ENCODE peak calls at places on chromosomes 4 and X, in five cellular contexts. T is GM20000, G is PC-3, P is esophagus muscularis mucosa, H is left ventricle myocardium inferior. Z is an unnamed sample.

GRCh38 chr4:170089274-170089742 is 448 bp downstream of the AADAT start:
- DNase-seq in H (no peak), P (no peak), G (peak; percentile 27), T (no peak), Z (no peak)

GRCh38 chr4:8910822-8911310 is 39.2 kb upstream of the HMX1 start:
- DNase-seq in G (no peak), H (no peak), P (peak; percentile 62), T (no peak), Z (peak; percentile 5)

GRCh38 chrX:21382715-21383114 is 8.5 kb downstream of the CNKSR2 start:
- DNase-seq in G (peak; percentile 37), T (no peak), H (no peak), P (no peak), Z (no peak)

GRCh38 chr4:155906554-155907247 is 3.2 kb downstream of the TDO2 start:
- DNase-seq in T (no peak), H (no peak), P (no peak), G (peak; percentile 92), Z (no peak)

GRCh38 chr4:21535901-21536300 is 412.7 kb downstream of the KCNIP4 start:
- DNase-seq in G (no peak), H (no peak), P (no peak), T (no peak), Z (no peak)

GRCh38 chr4:140857111-140857510 is 100.9 kb upstream of the TBC1D9 start:
- DNase-seq in T (no peak), H (no peak), G (no peak), P (no peak), Z (no peak)

GRCh38 chrX:130106071-130106470 is 4.2 kb downstream of the ELF4 start:
- DNase-seq in H (peak; percentile 25), T (no peak), P (no peak), G (no peak), Z (no peak)

GRCh38 chr4:60344908-60345307 is 855.2 kb upstream of the ADGRL3 start:
- DNase-seq in T (no peak), G (peak; percentile 39), P (no peak), H (no peak), Z (no peak)

GRCh38 chr4:87078987-87079469 is 141.4 kb downstream of the KLHL8 start:
- DNase-seq in T (no peak), G (no peak), H (peak; percentile 38), P (no peak), Z (no peak)

GRCh38 chr4:125049711-125050110 is 265.0 kb upstream of the FAT4 start:
- DNase-seq in P (no peak), T (no peak), G (no peak), H (no peak), Z (no peak)

GRCh38 chr4:7763788-7764187 is 175.9 kb downstream of the AFAP1 start:
- DNase-seq in H (no peak), P (no peak), G (no peak), T (no peak), Z (no peak)

GRCh38 chr4:54800831-54801530 is 143.2 kb downstream of the KIT start:
- DNase-seq in H (no peak), T (no peak), P (no peak), G (no peak), Z (no peak)

GRCh38 chrX:40546870-40547269 is 33.9 kb upstream of the ATP6AP2 start:
- DNase-seq in T (no peak), G (no peak), P (no peak), H (no peak), Z (no peak)

GRCh38 chrX:40558590-40558989 is 22.2 kb upstream of the ATP6AP2 start:
- DNase-seq in T (no peak), P (no peak), G (no peak), H (no peak), Z (no peak)

GRCh38 chrX:40550069-40550468 is 30.7 kb upstream of the ATP6AP2 start:
- DNase-seq in P (no peak), H (no peak), G (no peak), T (no peak), Z (no peak)

GRCh38 chrX:40552768-40553167 is 28.0 kb upstream of the ATP6AP2 start:
- DNase-seq in G (peak; percentile 34), H (no peak), P (no peak), T (no peak), Z (no peak)
- TF ChIP-seq CTCF in G (peak; percentile 55), H (peak; percentile 13), P (no peak), T (no peak), Z (no peak)

GRCh38 chrX:6644411-6644810 is 109.5 kb upstream of the VCX3A start:
- DNase-seq in P (no peak), H (no peak), T (no peak), G (peak; percentile 1), Z (no peak)
- TF ChIP-seq CTCF in P (no peak), H (no peak), T (no peak), G (peak; percentile 27), Z (peak; percentile 34)

GRCh38 chr4:89954906-89955305 is 60.3 kb downstream of the MMRN1 start:
- DNase-seq in P (no peak), T (no peak), G (no peak), H (no peak), Z (no peak)

GRCh38 chr4:89952458-89952857 is 57.8 kb downstream of the MMRN1 start:
- DNase-seq in P (no peak), G (no peak), H (no peak), T (no peak), Z (no peak)

DNA sequence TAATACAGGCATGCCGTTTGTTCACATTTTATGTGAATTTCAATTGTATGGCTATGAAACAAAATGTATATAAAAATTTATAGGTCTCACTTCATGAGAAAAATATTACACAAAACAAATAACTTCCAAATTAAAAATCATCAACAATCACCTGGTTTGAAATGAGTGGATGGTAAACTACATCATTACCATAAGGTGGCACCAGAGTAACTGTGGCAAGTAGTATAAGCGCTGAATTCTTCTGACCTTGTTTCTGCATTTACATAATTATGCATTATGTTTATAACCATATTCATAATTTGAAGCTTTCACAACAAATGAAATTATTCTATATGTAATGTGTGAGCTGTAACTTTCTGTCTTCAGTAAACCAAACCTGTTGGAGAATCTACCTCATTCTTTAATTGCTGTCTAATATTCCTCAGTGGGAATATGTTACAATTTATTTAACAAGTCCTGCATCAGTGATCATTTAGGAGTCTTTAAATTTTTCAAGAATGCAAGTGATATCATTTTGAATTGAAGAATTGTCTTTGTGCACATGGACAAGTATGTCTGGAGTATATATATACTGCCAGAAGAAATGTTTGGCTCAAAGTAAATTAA is 55.2 kb downstream of the MMRN1 start:
- DNase-seq in G (peak; percentile 50), P (no peak), H (no peak), T (peak; percentile 4), Z (no peak)
- TF ChIP-seq CTCF in G (peak; percentile 86), P (no peak), H (peak; percentile 44), T (no peak), Z (peak; percentile 44)

DNA sequence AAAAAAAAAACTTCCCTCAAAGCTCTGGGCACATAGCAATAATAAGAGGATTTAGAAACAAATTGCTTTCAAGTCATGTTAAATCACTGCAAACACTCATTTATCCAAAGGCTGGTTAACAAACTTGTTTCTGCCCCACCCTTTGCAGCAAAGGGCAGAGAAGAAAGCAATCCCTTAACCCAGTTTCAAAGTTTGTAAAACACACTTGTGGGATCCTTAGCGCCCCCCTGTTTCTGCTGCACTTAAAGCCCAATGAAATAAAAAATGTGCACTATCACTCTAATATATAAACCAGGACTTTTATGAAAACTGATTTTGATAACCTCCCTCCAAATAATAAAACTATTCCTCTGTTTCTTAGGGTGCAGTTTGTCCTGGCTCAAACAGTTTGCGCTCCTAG is 3.3 kb upstream of the PCDH10 start:
- DNase-seq in H (no peak), G (no peak), T (no peak), P (no peak), Z (no peak)
- TF ChIP-seq CTCF in H (no peak), G (peak; percentile 13), T (no peak), P (no peak), Z (no peak)

DNA sequence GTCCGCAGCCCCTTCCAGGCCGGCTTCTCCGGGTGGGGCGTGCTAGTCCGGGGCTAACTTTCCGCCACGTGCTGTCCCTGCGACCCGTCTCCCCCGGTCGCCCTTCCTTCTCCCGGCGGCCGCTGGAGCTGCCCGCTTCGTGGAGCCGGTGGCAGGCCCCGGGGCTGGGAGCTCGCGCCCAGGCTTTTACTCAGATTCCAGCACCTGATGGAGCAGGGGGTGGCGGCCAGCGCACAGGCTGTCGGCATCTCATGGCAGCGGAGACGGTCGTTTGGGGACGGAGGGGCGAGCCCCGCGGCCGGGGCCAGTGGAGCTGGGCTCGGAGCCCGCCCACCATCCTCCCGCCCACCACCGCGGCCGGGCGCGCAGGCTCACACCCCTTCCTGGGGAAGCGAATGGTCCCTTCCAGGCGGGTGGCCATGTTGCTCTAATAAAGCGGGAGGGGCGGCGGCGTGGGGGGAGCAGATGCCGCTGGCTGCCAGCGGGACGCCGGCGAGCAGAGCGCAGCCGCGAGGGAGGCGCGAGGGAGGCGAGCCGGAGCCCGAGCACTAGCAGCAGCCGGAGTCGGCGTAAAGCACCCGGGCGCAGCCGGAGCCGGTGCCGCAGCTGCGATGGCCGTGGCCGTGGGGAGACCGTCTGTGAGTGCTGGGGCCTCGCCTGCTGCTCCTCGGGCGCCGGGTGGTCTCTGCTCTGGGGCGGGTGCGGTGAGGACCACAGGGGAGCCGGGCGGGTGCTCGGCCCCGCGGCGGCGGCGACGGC is at the start of gene SEPTIN11:
- DNase-seq in T (peak; percentile 98), G (peak; percentile 84), H (peak; percentile 94), P (peak; percentile 95), Z (peak; percentile 91)
- TF ChIP-seq CTCF in T (no peak), G (no peak), H (no peak), P (no peak), Z (no peak)

GRCh38 chrX:124015721-124016120 is 54.2 kb downstream of the STAG2 start:
- DNase-seq in P (no peak), H (no peak), G (no peak), T (no peak), Z (no peak)

GRCh38 chrX:124023838-124024238 is 62.3 kb downstream of the STAG2 start:
- DNase-seq in T (no peak), H (no peak), P (no peak), G (no peak), Z (no peak)

GRCh38 chrX:124018031-124018430 is 56.5 kb downstream of the STAG2 start:
- DNase-seq in T (no peak), G (peak; percentile 31), H (no peak), P (no peak), Z (no peak)
- TF ChIP-seq CTCF in T (no peak), G (peak; percentile 54), H (peak; percentile 15), P (no peak), Z (no peak)

DNA sequence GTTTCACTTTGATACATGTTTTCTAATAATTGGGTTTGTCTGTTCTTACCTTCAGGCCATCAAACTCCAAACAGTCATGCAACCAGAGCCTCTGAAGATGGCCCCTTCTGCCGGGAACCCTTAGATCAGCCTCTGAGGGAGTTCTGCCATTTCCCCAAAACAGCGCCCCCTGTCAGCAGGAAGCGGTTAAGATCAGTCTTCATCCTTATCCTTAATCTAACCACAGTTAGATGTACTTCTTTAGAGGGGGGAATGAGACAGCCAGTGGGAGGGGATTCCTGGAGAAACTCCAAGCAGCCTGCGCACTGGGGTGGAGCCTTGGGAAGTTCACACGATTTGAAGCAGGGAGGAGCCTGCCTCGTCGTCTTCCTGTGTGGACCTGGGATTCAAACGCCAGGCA is 185.4 kb downstream of the INPP4B start:
- DNase-seq in P (no peak), T (no peak), H (no peak), G (no peak), Z (no peak)
- TF ChIP-seq CTCF in P (no peak), T (no peak), H (no peak), G (no peak), Z (no peak)